ENCODE peak calls at places on chromosome 7, in four cellular contexts. W is AG08396, Z is T follicular helper cell, U is OCI-LY7. E is an unnamed sample.

GRCh38 chr7:159025161-159025779 is 119.4 kb downstream of the VIPR2 start:
- DNase-seq in W (no peak), Z (no peak), U (no peak), E (peak)

GRCh38 chr7:42233939-42234338 is 3.1 kb downstream of the GLI3 start:
- DNase-seq in W (peak), Z (no peak), U (no peak), E (no peak)

GRCh38 chr7:106183952-106184351 is 71.8 kb upstream of the SYPL1 start:
- DNase-seq in W (no peak), Z (no peak), U (peak), E (no peak)

GRCh38 chr7:6071406-6071805 is 40.2 kb downstream of the ANKRD61 start:
- DNase-seq in W (no peak), Z (no peak), U (peak), E (no peak)

GRCh38 chr7:127900735-127901685 is 130.2 kb downstream of the LRRC4 start:
- DNase-seq in W (no peak), Z (no peak), U (no peak), E (peak)

GRCh38 chr7:64640504-64640903 is 25.4 kb upstream of the ZNF107 start:
- DNase-seq in W (no peak), Z (no peak), U (no peak), E (no peak)

GRCh38 chr7:123773499-123773898 is 24.7 kb upstream of the WASL start:
- DNase-seq in W (no peak), Z (no peak), U (no peak), E (no peak)

GRCh38 chr7:94882891-94883290 is 24.5 kb upstream of the PPP1R9A start:
- DNase-seq in W (no peak), Z (no peak), U (no peak), E (no peak)

GRCh38 chr7:19713676-19714075 is 4.8 kb upstream of the POLR1F start:
- DNase-seq in W (no peak), Z (peak), U (peak), E (peak)

GRCh38 chr7:26627871-26628270 is 236.5 kb downstream of the SKAP2 start:
- DNase-seq in W (no peak), Z (no peak), U (no peak), E (no peak)

GRCh38 chr7:149666360-149666905 is 107.0 kb downstream of the ZNF467 start:
- DNase-seq in W (no peak), Z (no peak), U (no peak), E (no peak)

GRCh38 chr7:159092701-159093121 is 52.0 kb downstream of the VIPR2 start:
- DNase-seq in W (no peak), Z (no peak), U (no peak), E (no peak)

GRCh38 chr7:303425-303824 is 13.5 kb downstream of the FOXL3 start:
- DNase-seq in W (no peak), Z (no peak), U (no peak), E (no peak)

GRCh38 chr7:130095812-130096211 is 25.5 kb downstream of the KLHDC10 start:
- DNase-seq in W (peak), Z (no peak), U (no peak), E (peak)

GRCh38 chr7:51020944-51021343 is 238.2 kb upstream of the GRB10 start:
- DNase-seq in W (no peak), Z (no peak), U (no peak), E (no peak)

GRCh38 chr7:102082693-102083385 is 203.8 kb upstream of the SH2B2 start:
- DNase-seq in W (no peak), Z (no peak), U (no peak), E (no peak)

GRCh38 chr7:55271661-55272060 is 93.5 kb upstream of the LANCL2 start:
- DNase-seq in W (no peak), Z (no peak), U (no peak), E (no peak)

GRCh38 chr7:111587715-111588433 is 25.6 kb upstream of the IMMP2L start:
- DNase-seq in W (peak), Z (no peak), U (no peak), E (no peak)

GRCh38 chr7:94655562-94655883 is 410 bp downstream of the SGCE start:
- DNase-seq in W (no peak), Z (no peak), U (no peak), E (no peak)

GRCh38 chr7:3518546-3518945 is 217.5 kb downstream of the SDK1 start:
- DNase-seq in W (no peak), Z (no peak), U (no peak), E (peak)

GRCh38 chr7:17109017-17109416 is 189.4 kb upstream of the AHR start:
- DNase-seq in W (peak), Z (no peak), U (no peak), E (peak)

GRCh38 chr7:93910076-93910994 is 4.0 kb downstream of the GNGT1 start:
- DNase-seq in W (peak), Z (no peak), U (no peak), E (no peak)

GRCh38 chr7:46206474-46207060 is 285.5 kb upstream of the IGFBP3 start:
- DNase-seq in W (no peak), Z (no peak), U (no peak), E (no peak)

GRCh38 chr7:50828801-50829200 is 46.1 kb upstream of the GRB10 start:
- DNase-seq in W (no peak), Z (no peak), U (no peak), E (no peak)

GRCh38 chr7:2838873-2839578 is 5.1 kb downstream of the GNA12 start:
- DNase-seq in W (no peak), Z (no peak), U (peak), E (no peak)

GRCh38 chr7:66664590-66665293 is 36.1 kb downstream of the KCTD7 start:
- DNase-seq in W (no peak), Z (no peak), U (no peak), E (no peak)

GRCh38 chr7:14542624-14543023 is 359.9 kb downstream of the DGKB start:
- DNase-seq in W (no peak), Z (no peak), U (no peak), E (no peak)

GRCh38 chr7:1704326-1705241 is 34.5 kb downstream of the ELFN1 start:
- DNase-seq in W (no peak), Z (no peak), U (no peak), E (no peak)

GRCh38 chr7:38973760-38974159 is 3.9 kb upstream of the POU6F2 start:
- DNase-seq in W (no peak), Z (no peak), U (no peak), E (no peak)

GRCh38 chr7:155203882-155204691 is 93.6 kb upstream of the INSIG1 start:
- DNase-seq in W (no peak), Z (no peak), U (no peak), E (no peak)

GRCh38 chr7:7799138-7799537 is 80.7 kb upstream of the RPA3 start:
- DNase-seq in W (no peak), Z (no peak), U (no peak), E (peak)

GRCh38 chr7:43649755-43650274 is 66.9 kb downstream of the STK17A start:
- DNase-seq in W (no peak), Z (peak), U (peak), E (no peak)

GRCh38 chr7:73703985-73704639 is 15.4 kb downstream of the STX1A start:
- DNase-seq in W (peak), Z (peak), U (peak), E (no peak)

GRCh38 chr7:55188590-55189446 is 170.0 kb downstream of the EGFR start:
- DNase-seq in W (no peak), Z (no peak), U (no peak), E (no peak)

GRCh38 chr7:67552738-67553137 is 556.1 kb downstream of the TYW1 start:
- DNase-seq in W (no peak), Z (no peak), U (no peak), E (no peak)

GRCh38 chr7:121563177-121563576 is 167.1 kb upstream of the FAM3C start:
- DNase-seq in W (no peak), Z (no peak), U (no peak), E (no peak)

GRCh38 chr7:101106387-101106786 is 20.5 kb upstream of the SERPINE1 start:
- DNase-seq in W (no peak), Z (no peak), U (no peak), E (no peak)

GRCh38 chr7:83410989-83411591 is 237.8 kb downstream of the SEMA3E start:
- DNase-seq in W (peak), Z (no peak), U (peak), E (no peak)

GRCh38 chr7:130151591-130152269 is 53.5 kb downstream of the TMEM209 start:
- DNase-seq in W (no peak), Z (peak), U (no peak), E (no peak)

GRCh38 chr7:142319970-142320369 is 62.1 kb upstream of the PRSS58 start:
- DNase-seq in W (no peak), Z (peak), U (peak), E (no peak)

E was measured in SJSA1.